ENCODE peak calls at places on chromosomes 2 and 18, in nine cellular contexts. Z is adrenal gland, Q is fibroblast of the aortic adventitia, C is heart left ventricle, V is left ventricle myocardium inferior, R is A549, G is AG10803, N is dorsolateral prefrontal cortex, K is tibial artery. T is an unnamed sample.
A peak's percentile ranks its signal among the peaks of the same experiment; 100 is the strongest.

GRCh38 chr2:232523682-232524597 is 2.0 kb upstream of the CHRND start:
- DNase-seq in G (peak; percentile 13), V (no peak), C (peak; percentile 50), Q (peak; percentile 14), N (peak; percentile 64), R (peak; percentile 88), Z (peak; percentile 51), K (no peak), T (no peak)

GRCh38 chr2:165837122-165837521 is 43.1 kb upstream of the GALNT3 start:
- DNase-seq in N (no peak), Q (peak; percentile 23), V (no peak), C (no peak), K (no peak), G (peak; percentile 26), R (peak; percentile 7), Z (no peak), T (no peak)

GRCh38 chr2:157307021-157307420 is 18.6 kb downstream of the ERMN start:
- DNase-seq in K (no peak), R (no peak), Q (no peak), G (peak; percentile 53), V (no peak), C (no peak), N (no peak), Z (no peak), T (no peak)

GRCh38 chr18:33666915-33667314 is 88.9 kb downstream of the ASXL3 start:
- DNase-seq in G (no peak), V (no peak), Q (no peak), C (no peak), R (no peak), N (no peak), K (no peak), Z (no peak), T (no peak)

GRCh38 chr2:44614940-44615339 is 253.2 kb downstream of the CAMKMT start:
- DNase-seq in Z (no peak), N (no peak), C (no peak), Q (no peak), G (no peak), K (no peak), V (no peak), R (no peak), T (no peak)

GRCh38 chr2:146987996-146988395 is 856.8 kb upstream of the ACVR2A start:
- DNase-seq in K (no peak), G (no peak), V (no peak), Q (no peak), N (no peak), Z (no peak), C (no peak), R (no peak), T (no peak)

GRCh38 chr2:98134138-98134537 is 47.2 kb downstream of the VWA3B start:
- DNase-seq in Z (no peak), K (no peak), R (no peak), V (peak; percentile 33), G (no peak), Q (no peak), C (no peak), N (no peak), T (peak; percentile 26)

GRCh38 chr18:63155169-63155852 is 164.3 kb downstream of the BCL2 start:
- DNase-seq in G (no peak), R (peak; percentile 46), N (no peak), C (peak; percentile 68), K (peak; percentile 76), V (peak; percentile 58), Q (no peak), Z (peak; percentile 72), T (no peak)

GRCh38 chr2:150584081-150584480 is 96.6 kb upstream of the RND3 start:
- DNase-seq in G (no peak), R (no peak), Q (no peak), N (no peak), C (no peak), Z (no peak), V (no peak), K (no peak), T (no peak)

GRCh38 chr2:68908392-68908970 is 37.3 kb upstream of the BMP10 start:
- DNase-seq in C (peak; percentile 60), N (no peak), K (peak; percentile 89), R (peak; percentile 92), G (peak; percentile 65), V (peak; percentile 56), Q (peak; percentile 82), Z (peak; percentile 93), T (peak; percentile 95)

GRCh38 chr18:31652355-31652754 is 32.0 kb downstream of the B4GALT6 start:
- DNase-seq in K (no peak), Z (no peak), Q (no peak), G (no peak), V (no peak), R (no peak), C (no peak), N (no peak), T (no peak)

GRCh38 chr2:88829607-88830463 is 138.4 kb downstream of the RPIA start:
- DNase-seq in G (no peak), V (no peak), K (no peak), Z (no peak), C (no peak), Q (no peak), R (no peak), N (no peak), T (no peak)

GRCh38 chr2:241516520-241516965 is 8.2 kb upstream of the STK25 start:
- DNase-seq in Z (no peak), V (no peak), K (no peak), C (no peak), Q (no peak), R (no peak), N (no peak), G (no peak), T (no peak)

GRCh38 chr18:48490641-48491040 is 48.2 kb upstream of the CTIF start:
- DNase-seq in Q (peak; percentile 83), N (no peak), R (no peak), G (peak; percentile 61), Z (no peak), K (no peak), V (no peak), C (no peak), T (no peak)

GRCh38 chr2:202184557-202184956 is 53.8 kb downstream of the SUMO1 start:
- DNase-seq in C (no peak), V (no peak), R (no peak), K (no peak), G (no peak), Q (no peak), N (no peak), Z (no peak), T (no peak)

GRCh38 chr2:193868833-193869232 is 1674.1 kb upstream of the TMEFF2 start:
- DNase-seq in C (no peak), R (no peak), G (no peak), V (no peak), Z (no peak), N (peak; percentile 58), K (no peak), Q (no peak), T (no peak)

GRCh38 chr2:219197388-219197787 is 9.2 kb upstream of the ZFAND2B start:
- DNase-seq in V (no peak), C (no peak), G (no peak), N (no peak), R (no peak), Z (no peak), Q (no peak), K (no peak), T (no peak)

GRCh38 chr18:24734058-24734457 is 273.6 kb downstream of the HRH4 start:
- DNase-seq in R (peak; percentile 17), G (no peak), V (no peak), Q (peak; percentile 2), N (peak; percentile 48), Z (peak; percentile 4), C (peak; percentile 29), K (no peak), T (no peak)

DNA sequence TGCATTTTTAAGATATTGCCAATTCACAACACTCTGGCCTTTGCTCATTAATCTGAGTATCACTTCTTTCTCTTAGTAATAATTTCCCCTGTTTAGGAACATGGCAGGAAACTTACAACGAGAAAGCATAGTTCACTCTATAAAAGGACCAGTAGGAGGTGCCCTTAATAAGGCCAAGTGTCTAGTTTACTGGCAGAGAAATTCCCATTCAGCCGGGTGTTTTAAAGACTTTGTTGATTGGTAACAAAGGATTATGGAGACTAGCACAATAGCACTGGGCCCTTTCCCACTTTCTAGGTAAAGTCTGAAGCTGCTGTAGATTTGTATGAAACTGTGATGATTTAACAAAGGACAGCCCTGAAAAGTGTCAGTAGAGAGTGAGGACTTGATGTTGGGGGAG is 3.1 kb downstream of the DCC start:
- DNase-seq in V (no peak), N (no peak), G (no peak), C (no peak), R (peak; percentile 29), Z (no peak), K (no peak), Q (no peak), T (no peak)
- TF ChIP-seq CTCF in V (no peak), N (peak; percentile 65), G (peak; percentile 2), C (no peak), R (peak; percentile 24), Z (no peak), K (no peak), Q (no peak), T (no peak)

GRCh38 chr2:161239416-161240109 is 68.7 kb upstream of the PSMD14 start:
- DNase-seq in V (peak; percentile 16), Q (no peak), C (no peak), K (no peak), G (no peak), R (no peak), Z (no peak), N (no peak), T (no peak)
- H3K4me3 ChIP-seq in V (peak overlapping the region; percentile 72), Q (no peak overlapping the region), C (peak overlapping the region; percentile 55), K (peak overlapping the region; percentile 50), G (no peak overlapping the region), R (peak overlapping the region; percentile 71), Z (no peak overlapping the region), N (peak overlapping the region; percentile 78), T (no peak overlapping the region)

GRCh38 chr2:27085670-27086089 is 892 bp upstream of the KHK start:
- DNase-seq in C (peak; percentile 89), Q (peak; percentile 69), R (peak; percentile 85), N (peak; percentile 82), G (peak; percentile 68), K (peak; percentile 94), V (peak; percentile 82), Z (peak; percentile 87), T (no peak)

GRCh38 chr2:27085062-27085669 is 1.4 kb upstream of the KHK start:
- DNase-seq in K (no peak), Z (no peak), R (no peak), N (no peak), V (no peak), Q (no peak), C (no peak), G (no peak), T (no peak)

GRCh38 chr2:27086090-27086721 is 366 bp upstream of the KHK start:
- DNase-seq in V (peak; percentile 96), K (peak; percentile 97), N (peak; percentile 98), Q (peak; percentile 85), C (peak; percentile 96), Z (peak; percentile 96), G (peak; percentile 86), R (peak; percentile 95), T (peak; percentile 64)

GRCh38 chr2:27087823-27088410 is 1.3 kb downstream of the KHK start:
- DNase-seq in V (no peak), K (no peak), Q (no peak), G (no peak), C (no peak), Z (no peak), R (no peak), N (no peak), T (no peak)

GRCh38 chr2:27086722-27087446 is at the start of gene KHK:
- DNase-seq in Z (peak; percentile 54), R (peak; percentile 50), G (no peak), C (peak; percentile 65), Q (no peak), K (peak; percentile 81), V (peak; percentile 61), N (peak; percentile 78), T (no peak)
- TF ChIP-seq CTCF in Z (no peak), R (no peak), G (no peak), C (no peak), Q (no peak), K (no peak), V (peak; percentile 33), N (peak; percentile 17), T (no peak)

GRCh38 chr2:175793649-175794048 is 208.4 kb downstream of the LNPK start:
- DNase-seq in C (no peak), K (no peak), V (no peak), Q (no peak), G (no peak), N (no peak), R (no peak), Z (no peak), T (no peak)
- H3K4me3 ChIP-seq in C (no peak overlapping the region), K (no peak overlapping the region), V (no peak overlapping the region), Q (no peak overlapping the region), G (no peak overlapping the region), N (no peak overlapping the region), R (no peak overlapping the region), Z (no peak overlapping the region), T (no peak overlapping the region)

T was measured in GM12864.